ENCODE peak calls at places on chromosomes 13 and 19, in eight cellular contexts. M is WTC11; U is GM18507; Y is H1; E is activated naive CD4-positive, alpha-beta T cell; H is naive B cell; O is fibroblast of the conjunctiva; A is posterior vena cava. N is an unnamed sample.

GRCh38 chr19:41649827-41650226 is 23.0 kb upstream of the CEACAM4 start:
- DNase-seq in M (no peak), U (no peak), Y (no peak), E (no peak), H (no peak), O (no peak), A (no peak), N (no peak)

GRCh38 chr13:95073826-95074345 is 227.4 kb downstream of the ABCC4 start:
- DNase-seq in M (no peak), U (no peak), Y (no peak), E (no peak), H (no peak), O (no peak), A (no peak), N (no peak)

GRCh38 chr19:20051841-20052768 is 12.8 kb upstream of the ZNF682 start:
- DNase-seq in M (peak; percentile 99), U (no peak), Y (peak; percentile 100), E (peak; percentile 28), H (peak; percentile 43), O (peak; percentile 99), A (peak; percentile 98), N (peak; percentile 96)

GRCh38 chr19:42363614-42364346 is 26.3 kb downstream of the CNFN start:
- DNase-seq in M (no peak), U (no peak), Y (no peak), E (no peak), H (peak; percentile 72), O (no peak), A (no peak), N (no peak)

GRCh38 chr19:2425622-2426581 is 1.5 kb downstream of the TIMM13 start:
- DNase-seq in M (no peak), U (no peak), Y (no peak), E (no peak), H (no peak), O (no peak), A (peak; percentile 74), N (no peak)

GRCh38 chr19:5397804-5398692 is 57.2 kb upstream of the ZNRF4 start:
- DNase-seq in M (peak; percentile 55), U (no peak), Y (peak; percentile 13), E (no peak), H (peak; percentile 2), O (no peak), A (no peak), N (no peak)

GRCh38 chr19:6060600-6061391 is 49.5 kb downstream of the RFX2 start:
- DNase-seq in M (no peak), U (no peak), Y (no peak), E (no peak), H (no peak), O (no peak), A (peak; percentile 84), N (no peak)

GRCh38 chr13:113329656-113330312 is 32.7 kb downstream of the LAMP1 start:
- DNase-seq in M (no peak), U (no peak), Y (no peak), E (no peak), H (no peak), O (no peak), A (no peak), N (no peak)

GRCh38 chr13:110812111-110812868 is 98.8 kb downstream of the ING1 start:
- DNase-seq in M (peak; percentile 57), U (no peak), Y (no peak), E (no peak), H (no peak), O (no peak), A (peak; percentile 72), N (no peak)

GRCh38 chr13:28161370-28161769 is 23.0 kb downstream of the PAN3 start:
- DNase-seq in M (no peak), U (no peak), Y (no peak), E (no peak), H (no peak), O (no peak), A (no peak), N (no peak)

GRCh38 chr13:74575729-74576125 is 441.5 kb upstream of the KLF12 start:
- DNase-seq in M (peak; percentile 79), U (no peak), Y (no peak), E (no peak), H (no peak), O (peak; percentile 14), A (peak; percentile 91), N (peak; percentile 16)

GRCh38 chr19:38869836-38870607 is 8.1 kb downstream of the RINL start:
- DNase-seq in M (peak; percentile 89), U (peak; percentile 78), Y (no peak), E (peak; percentile 74), H (peak; percentile 95), O (no peak), A (peak; percentile 91), N (no peak)

GRCh38 chr19:57903298-57904174 is 12.9 kb downstream of the ZNF417 start:
- DNase-seq in M (no peak), U (no peak), Y (no peak), E (no peak), H (peak; percentile 18), O (peak; percentile 37), A (no peak), N (no peak)

GRCh38 chr19:17695198-17695597 is 7.0 kb upstream of the UNC13A start:
- DNase-seq in M (no peak), U (no peak), Y (no peak), E (no peak), H (no peak), O (no peak), A (no peak), N (no peak)